ENCODE peak calls at places on chromosomes 16 and 17, in five cellular contexts. O, X, Q, P and W are unnamed samples.

GRCh38 chr17:82338858-82339633 is 5.5 kb upstream of the SECTM1 start:
- DNase-seq in Q (peak), X (no peak), O (peak), P (no peak), W (no peak)

GRCh38 chr16:79899316-79900110 is 299.0 kb upstream of the MAF start:
- DNase-seq in O (no peak), Q (no peak), X (no peak), P (no peak), W (no peak)

GRCh38 chr17:49548506-49549310 is 27.0 kb upstream of the NXPH3 start:
- DNase-seq in X (no peak), O (no peak), P (no peak), Q (peak), W (peak)

GRCh38 chr16:1460602-1461138 is 14.2 kb downstream of the CLCN7 start:
- DNase-seq in P (no peak), O (peak), X (peak), Q (no peak), W (no peak)

GRCh38 chr17:82520041-82520910 is 744 bp downstream of the FOXK2 start:
- DNase-seq in X (peak), P (peak), Q (no peak), O (peak), W (peak)

GRCh38 chr16:30095166-30096078 is 591 bp downstream of the YPEL3 start:
- DNase-seq in O (peak), X (no peak), Q (no peak), P (peak), W (no peak)

GRCh38 chr17:10081571-10082169 is 116.7 kb downstream of the GAS7 start:
- DNase-seq in Q (no peak), P (no peak), O (no peak), X (no peak), W (no peak)

GRCh38 chr17:73474370-73474988 is 162.7 kb upstream of the CDC42EP4 start:
- DNase-seq in P (no peak), X (no peak), Q (peak), O (peak), W (no peak)

GRCh38 chr16:86404678-86405077 is 105.6 kb upstream of the FOXF1 start:
- DNase-seq in P (no peak), Q (no peak), O (no peak), X (no peak), W (no peak)

GRCh38 chr17:15213381-15214087 is 51.6 kb downstream of the PMP22 start:
- DNase-seq in X (no peak), O (no peak), Q (no peak), P (no peak), W (no peak)

GRCh38 chr17:8712698-8713097 is 31.9 kb downstream of the CCDC42 start:
- DNase-seq in X (no peak), P (no peak), O (no peak), Q (no peak), W (no peak)

GRCh38 chr16:62869837-62870236 is 833.6 kb upstream of the CDH8 start:
- DNase-seq in X (peak), O (no peak), P (no peak), Q (no peak), W (no peak)

GRCh38 chr17:64159051-64159590 is 29.2 kb upstream of the ERN1 start:
- DNase-seq in O (no peak), Q (no peak), P (no peak), X (no peak), W (no peak)

GRCh38 chr17:71383111-71383510 is 737.7 kb upstream of the SOX9 start:
- DNase-seq in O (no peak), P (no peak), Q (no peak), X (no peak), W (no peak)
- TF ChIP-seq CTCF in O (no peak), P (no peak), Q (no peak), X (no peak), W (no peak)

DNA sequence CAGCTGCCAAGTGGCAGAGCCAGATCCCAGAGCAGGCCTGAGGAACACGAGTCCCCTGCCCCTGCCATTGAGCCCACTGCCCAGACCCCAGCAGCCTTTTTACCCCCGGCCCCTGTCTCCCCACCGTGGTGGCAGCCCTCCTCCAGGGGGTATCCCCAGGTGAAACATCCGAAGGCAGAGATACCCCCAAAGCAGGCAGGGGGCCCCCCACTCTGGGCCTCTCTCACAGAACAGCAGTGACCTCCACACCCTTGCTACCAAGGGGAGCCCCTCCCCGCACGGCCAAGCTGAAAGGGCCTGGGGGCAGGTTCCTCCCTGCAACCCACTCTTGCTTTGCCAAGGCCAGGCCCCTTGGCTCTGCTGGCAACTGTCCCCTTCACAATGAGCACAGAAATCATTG is 142.2 kb downstream of the ENGASE start:
- DNase-seq in P (no peak), X (no peak), O (no peak), Q (no peak), W (no peak)
- TF ChIP-seq CTCF in P (no peak), X (no peak), O (no peak), Q (no peak), W (no peak)

GRCh38 chr17:58536541-58536940 is 22.1 kb upstream of the MTMR4 start:
- DNase-seq in O (no peak), Q (no peak), X (no peak), P (no peak), W (no peak)

GRCh38 chr17:58539703-58540102 is 25.3 kb upstream of the MTMR4 start:
- DNase-seq in O (no peak), X (no peak), Q (no peak), P (no peak), W (no peak)

GRCh38 chr17:58538801-58539410 is 24.5 kb upstream of the MTMR4 start:
- DNase-seq in Q (no peak), O (no peak), P (no peak), X (no peak), W (no peak)

GRCh38 chr17:58537266-58537665 is 22.8 kb upstream of the MTMR4 start:
- DNase-seq in Q (no peak), P (no peak), O (no peak), X (no peak), W (no peak)

GRCh38 chr17:58541249-58541648 is 26.8 kb upstream of the MTMR4 start:
- DNase-seq in X (no peak), Q (no peak), O (no peak), P (no peak), W (peak)
- TF ChIP-seq CTCF in X (peak), Q (peak), O (no peak), P (no peak), W (peak)

GRCh38 chr16:76639685-76640289 is 362.6 kb downstream of the CNTNAP4 start:
- DNase-seq in O (no peak), P (no peak), X (no peak), Q (peak), W (no peak)
- TF ChIP-seq CTCF in O (no peak), P (peak), X (peak), Q (peak), W (no peak)